ENCODE peak calls at places on chromosomes 13 and 19, in five cellular contexts. Z is HL-60, C is thoracic aorta, B is GM12891, J is astrocyte of the spinal cord. G is an unnamed sample.
A peak's percentile ranks its signal among the peaks of the same experiment; 100 is the strongest.

GRCh38 chr13:94711561-94712286 is 621 bp downstream of the SOX21 start:
- DNase-seq in Z (no peak), C (no peak), B (no peak), J (peak; percentile 43), G (no peak)

GRCh38 chr13:101949681-101950080 is 452.2 kb downstream of the FGF14 start:
- DNase-seq in Z (no peak), C (no peak), B (no peak), J (no peak), G (no peak)

GRCh38 chr13:20416223-20416622 is 109.4 kb downstream of the CRYL1 start:
- DNase-seq in Z (no peak), C (no peak), B (no peak), J (peak; percentile 17), G (no peak)

GRCh38 chr13:44030615-44031014 is 150.9 kb downstream of the LACC1 start:
- DNase-seq in Z (no peak), C (no peak), B (no peak), J (no peak), G (no peak)

GRCh38 chr13:39322836-39323585 is 280.0 kb downstream of the LHFPL6 start:
- DNase-seq in Z (no peak), C (no peak), B (no peak), J (no peak), G (no peak)

GRCh38 chr19:48571378-48572162 is 19.6 kb downstream of the SULT2B1 start:
- DNase-seq in Z (no peak), C (no peak), B (no peak), J (no peak), G (no peak)

GRCh38 chr19:3364501-3364858 is 1.9 kb upstream of the NFIC start:
- DNase-seq in Z (no peak), C (no peak), B (no peak), J (no peak), G (no peak)

GRCh38 chr13:65789815-65790214 is 1440.3 kb downstream of the PCDH9 start:
- DNase-seq in Z (no peak), C (no peak), B (no peak), J (peak; percentile 26), G (no peak)

GRCh38 chr13:112985803-112986408 is 16.9 kb downstream of the MCF2L start:
- DNase-seq in Z (no peak), C (no peak), B (no peak), J (no peak), G (no peak)

GRCh38 chr19:1113278-1113985 is 9.6 kb downstream of the GPX4 start:
- DNase-seq in Z (no peak), C (peak; percentile 86), B (peak; percentile 99), J (peak; percentile 94), G (peak; percentile 99)

GRCh38 chr19:54190942-54191670 is at the start of gene TSEN34:
- DNase-seq in Z (no peak), C (no peak), B (peak; percentile 76), J (no peak), G (peak; percentile 88)

GRCh38 chr19:14005381-14006084 is 587 bp downstream of the RFX1 start:
- DNase-seq in Z (peak; percentile 87), C (peak; percentile 72), B (peak; percentile 58), J (peak; percentile 88), G (peak; percentile 94)

GRCh38 chr13:100694722-100695644 is 20.4 kb upstream of the TMTC4 start:
- DNase-seq in Z (no peak), C (no peak), B (no peak), J (peak; percentile 80), G (peak; percentile 28)

GRCh38 chr19:46659151-46660007 is 1.6 kb downstream of the DACT3 start:
- DNase-seq in Z (no peak), C (no peak), B (no peak), J (no peak), G (peak; percentile 38)

GRCh38 chr19:31955061-31955460 is 390.3 kb upstream of the ZNF507 start:
- DNase-seq in Z (no peak), C (no peak), B (no peak), J (no peak), G (no peak)

GRCh38 chr19:48746738-48747575 is at the start of gene IZUMO1:
- DNase-seq in Z (no peak), C (peak; percentile 43), B (no peak), J (peak; percentile 92), G (peak; percentile 71)

GRCh38 chr19:18292460-18292809 is 11.0 kb upstream of the JUND start:
- DNase-seq in Z (no peak), C (no peak), B (no peak), J (no peak), G (peak; percentile 63)

GRCh38 chr13:45333973-45334922 is 6.7 kb downstream of the TPT1 start:
- DNase-seq in Z (no peak), C (no peak), B (no peak), J (peak; percentile 61), G (no peak)

GRCh38 chr13:100565291-100565690 is 23.3 kb downstream of the GGACT start:
- DNase-seq in Z (no peak), C (no peak), B (no peak), J (no peak), G (no peak)

GRCh38 chr13:75217949-75218348 is 264.0 kb downstream of the TBC1D4 start:
- DNase-seq in Z (no peak), C (no peak), B (no peak), J (peak; percentile 60), G (no peak)

GRCh38 chr13:49308977-49309408 is 61.3 kb downstream of the CDADC1 start:
- DNase-seq in Z (no peak), C (no peak), B (no peak), J (peak; percentile 32), G (no peak)

GRCh38 chr19:50695251-50696064 is 24.1 kb downstream of the SHANK1 start:
- DNase-seq in Z (no peak), C (no peak), B (no peak), J (no peak), G (no peak)

GRCh38 chr19:47523473-47523872 is 8.6 kb upstream of the NAPA start:
- DNase-seq in Z (no peak), C (no peak), B (no peak), J (no peak), G (peak; percentile 57)

GRCh38 chr13:73411067-73411809 is 352.4 kb downstream of the KLF5 start:
- DNase-seq in Z (no peak), C (no peak), B (no peak), J (peak; percentile 35), G (no peak)

GRCh38 chr19:10318807-10319426 is 3.1 kb upstream of the FDX2 start:
- DNase-seq in Z (no peak), C (no peak), B (no peak), J (no peak), G (no peak)